ENCODE peak calls at places on chromosomes 3 and 15, in seven cellular contexts. A is HAP-1; Y is ovary; N is A549; D is mesendoderm; P is SK-N-SH; Q is effector memory CD4-positive, alpha-beta T cell. U is an unnamed sample.

GRCh38 chr15:34128898-34129297 is 27.0 kb downstream of the PGBD4 start:
- DNase-seq in A (no peak), P (no peak), D (no peak), Y (no peak), Q (no peak), N (no peak), U (no peak)

GRCh38 chr3:15271785-15272381 is 60.5 kb downstream of the SH3BP5 start:
- DNase-seq in Y (no peak), N (no peak), P (no peak), Q (peak), A (no peak), D (no peak), U (peak)

GRCh38 chr3:1138036-1138435 is 45.2 kb downstream of the CNTN6 start:
- DNase-seq in A (no peak), Q (no peak), P (no peak), Y (no peak), D (no peak), N (no peak), U (no peak)

GRCh38 chr3:15927969-15928368 is 130.2 kb upstream of the ANKRD28 start:
- DNase-seq in P (no peak), Q (no peak), D (no peak), N (no peak), A (no peak), Y (no peak), U (no peak)

GRCh38 chr15:66851226-66852063 is 149.4 kb downstream of the SMAD6 start:
- DNase-seq in A (peak), Y (peak), Q (no peak), N (peak), D (peak), P (peak), U (peak)

GRCh38 chr3:129061077-129061887 is 703 bp downstream of the GP9 start:
- DNase-seq in D (no peak), N (no peak), Q (no peak), Y (no peak), P (no peak), A (no peak), U (no peak)

GRCh38 chr15:85500060-85500708 is 119.8 kb downstream of the AKAP13 start:
- DNase-seq in A (peak), D (no peak), Y (no peak), Q (no peak), P (no peak), N (no peak), U (no peak)

GRCh38 chr3:179100652-179101051 is 29.0 kb upstream of the ZMAT3 start:
- DNase-seq in P (no peak), Y (no peak), Q (no peak), A (no peak), D (no peak), N (no peak), U (no peak)

GRCh38 chr15:36961956-36962355 is 138.4 kb downstream of the MEIS2 start:
- DNase-seq in A (no peak), Y (no peak), Q (no peak), D (no peak), P (no peak), N (no peak), U (no peak)

GRCh38 chr3:10160346-10160745 is 4.4 kb upstream of the IRAK2 start:
- DNase-seq in N (no peak), P (no peak), Y (no peak), A (no peak), D (no peak), Q (no peak), U (no peak)

GRCh38 chr3:155595371-155595770 is 149.5 kb downstream of the PLCH1 start:
- DNase-seq in D (no peak), A (no peak), P (no peak), N (no peak), Q (no peak), Y (no peak), U (no peak)

GRCh38 chr15:26087881-26088280 is 224.8 kb upstream of the ATP10A start:
- DNase-seq in N (no peak), A (no peak), Q (no peak), D (no peak), Y (no peak), P (no peak), U (no peak)

GRCh38 chr3:105496343-105496742 is 129.6 kb downstream of the ALCAM start:
- DNase-seq in Y (no peak), D (peak), Q (no peak), P (no peak), A (no peak), N (no peak), U (no peak)

GRCh38 chr15:33083232-33084006 is 111.1 kb downstream of the FMN1 start:
- DNase-seq in P (no peak), D (peak), A (peak), Q (no peak), Y (no peak), N (no peak), U (no peak)

GRCh38 chr15:75451674-75452363 is at the start of gene SIN3A:
- DNase-seq in Y (peak), Q (peak), N (peak), A (peak), D (peak), P (peak), U (peak)

GRCh38 chr3:53166781-53167291 is 5.8 kb downstream of the PRKCD start:
- DNase-seq in P (no peak), Y (peak), N (no peak), Q (no peak), A (no peak), D (no peak), U (peak)

GRCh38 chr3:55198554-55198953 is 270.7 kb upstream of the LRTM1 start:
- DNase-seq in Y (no peak), D (peak), A (no peak), N (no peak), Q (no peak), P (no peak), U (no peak)

GRCh38 chr15:52414936-52415335 is 113.7 kb downstream of the MYO5A start:
- DNase-seq in Y (no peak), N (no peak), P (no peak), Q (no peak), A (no peak), D (peak), U (no peak)

GRCh38 chr3:30617069-30617468 is 10.7 kb downstream of the TGFBR2 start:
- DNase-seq in D (no peak), A (no peak), N (no peak), Y (no peak), Q (no peak), P (no peak), U (no peak)

GRCh38 chr15:57861039-57861638 is 154.6 kb downstream of the POLR2M start:
- DNase-seq in D (peak), Q (no peak), P (peak), Y (no peak), N (peak), A (peak), U (peak)

GRCh38 chr3:52294320-52295150 is 6.9 kb downstream of the GLYCTK start:
- DNase-seq in A (no peak), Y (no peak), P (no peak), N (no peak), Q (no peak), D (no peak), U (no peak)

GRCh38 chr3:163951397-163951987 is 1126.8 kb downstream of the SI start:
- DNase-seq in P (peak), D (no peak), Q (no peak), N (no peak), A (no peak), Y (no peak), U (no peak)

GRCh38 chr3:178845446-178846118 is 226.0 kb downstream of the ZMAT3 start:
- DNase-seq in Q (no peak), A (no peak), Y (no peak), P (no peak), N (no peak), D (no peak), U (no peak)

GRCh38 chr3:154235330-154235729 is 89.0 kb downstream of the DHX36 start:
- DNase-seq in Y (no peak), P (no peak), Q (no peak), D (peak), N (no peak), A (no peak), U (no peak)

GRCh38 chr15:99454941-99455795 is 110.6 kb upstream of the MEF2A start:
- DNase-seq in P (no peak), Y (peak), N (peak), A (peak), D (peak), Q (no peak), U (peak)

GRCh38 chr3:47133641-47134040 is 30.3 kb downstream of the SETD2 start:
- DNase-seq in D (no peak), N (no peak), Y (no peak), Q (no peak), A (no peak), P (no peak), U (no peak)

GRCh38 chr3:151766454-151766853 is 32.7 kb downstream of the AADACL2 start:
- DNase-seq in D (no peak), Y (no peak), A (no peak), N (peak), P (no peak), Q (no peak), U (no peak)

GRCh38 chr15:38304486-38304885 is 51.9 kb downstream of the SPRED1 start:
- DNase-seq in N (no peak), Q (no peak), A (no peak), D (no peak), Y (no peak), P (no peak), U (no peak)

GRCh38 chr3:133928903-133929607 is 33.4 kb upstream of the RAB6B start:
- DNase-seq in Q (no peak), A (no peak), Y (peak), D (no peak), P (no peak), N (no peak), U (no peak)

GRCh38 chr3:133925960-133926735 is 30.5 kb upstream of the RAB6B start:
- DNase-seq in Y (no peak), A (no peak), P (no peak), N (no peak), Q (no peak), D (no peak), U (no peak)

GRCh38 chr3:133926736-133927542 is 31.3 kb upstream of the RAB6B start:
- DNase-seq in Y (no peak), A (no peak), N (no peak), P (peak), D (peak), Q (no peak), U (no peak)

GRCh38 chr3:133928136-133928893 is 32.6 kb upstream of the RAB6B start:
- DNase-seq in A (no peak), D (no peak), P (no peak), N (no peak), Q (no peak), Y (peak), U (no peak)

GRCh38 chr3:133927543-133928066 is 31.9 kb upstream of the RAB6B start:
- DNase-seq in Y (peak), Q (peak), A (peak), N (no peak), P (peak), D (peak), U (peak)
- H3K4me3 ChIP-seq in Y (peak), Q (peak), A (peak), N (peak), P (peak), D (no peak), U (peak)

GRCh38 chr3:195540031-195540430 is 3.1 kb downstream of the PPP1R2 start:
- DNase-seq in A (no peak), D (no peak), Y (no peak), Q (no peak), P (no peak), N (no peak), U (no peak)

GRCh38 chr3:195542261-195542660 is 864 bp downstream of the PPP1R2 start:
- DNase-seq in Y (no peak), Q (no peak), A (no peak), N (no peak), P (peak), D (no peak), U (no peak)

GRCh38 chr3:195542691-195543641 is at the start of gene PPP1R2:
- DNase-seq in D (peak), Y (peak), Q (peak), N (peak), P (peak), A (peak), U (peak)

GRCh38 chr3:195539479-195539878 is 3.6 kb downstream of the PPP1R2 start:
- DNase-seq in Q (no peak), P (no peak), A (no peak), Y (no peak), D (no peak), N (no peak), U (no peak)

DNA sequence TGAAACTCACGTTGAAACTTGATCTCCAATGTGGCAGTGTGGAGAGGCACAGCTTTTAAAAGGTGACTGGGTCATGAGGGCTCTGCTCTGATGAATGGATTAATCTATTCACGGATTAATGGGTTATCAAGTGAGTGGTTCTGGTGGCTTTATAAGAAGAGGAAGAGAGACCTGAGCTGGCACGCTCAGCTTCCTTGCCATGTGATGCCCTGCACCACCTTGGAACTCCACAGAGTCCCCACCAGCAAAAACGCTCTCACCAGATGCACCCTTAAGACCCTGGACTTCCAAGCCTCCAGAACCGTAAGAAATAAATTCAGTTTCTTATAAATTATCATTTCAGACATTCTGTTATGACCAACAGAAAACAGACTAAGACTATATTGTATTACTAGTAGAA is 2.6 kb downstream of the PPP1R2 start:
- DNase-seq in A (no peak), N (no peak), P (no peak), Q (no peak), Y (no peak), D (no peak), U (no peak)
- H3K4me3 ChIP-seq in A (no peak), N (no peak), P (no peak), Q (peak), Y (no peak), D (no peak), U (peak)

DNA sequence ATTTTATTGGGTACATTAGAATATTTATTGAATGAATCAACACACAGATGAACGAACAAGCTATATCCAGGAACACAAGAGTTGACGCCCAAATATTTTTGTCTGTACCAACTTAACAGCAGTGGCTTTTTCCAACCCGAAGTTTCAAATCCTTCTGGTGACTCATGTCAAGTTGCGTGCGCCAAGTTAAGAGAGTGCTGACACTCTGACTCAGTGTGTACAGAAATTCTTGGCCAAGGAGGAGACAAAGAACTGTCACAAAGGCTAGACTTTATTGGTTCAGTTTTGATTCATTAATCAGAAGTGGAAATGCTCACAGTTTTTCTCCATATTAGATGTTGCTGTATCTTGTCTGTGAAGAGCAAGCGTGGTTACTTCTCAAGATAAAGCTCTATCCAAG is 59.6 kb upstream of the TSC22D2 start:
- DNase-seq in D (no peak), N (peak), A (no peak), Q (no peak), P (no peak), Y (no peak), U (no peak)
- H3K4me3 ChIP-seq in D (no peak), N (no peak), A (no peak), Q (no peak), P (no peak), Y (no peak), U (no peak)

DNA sequence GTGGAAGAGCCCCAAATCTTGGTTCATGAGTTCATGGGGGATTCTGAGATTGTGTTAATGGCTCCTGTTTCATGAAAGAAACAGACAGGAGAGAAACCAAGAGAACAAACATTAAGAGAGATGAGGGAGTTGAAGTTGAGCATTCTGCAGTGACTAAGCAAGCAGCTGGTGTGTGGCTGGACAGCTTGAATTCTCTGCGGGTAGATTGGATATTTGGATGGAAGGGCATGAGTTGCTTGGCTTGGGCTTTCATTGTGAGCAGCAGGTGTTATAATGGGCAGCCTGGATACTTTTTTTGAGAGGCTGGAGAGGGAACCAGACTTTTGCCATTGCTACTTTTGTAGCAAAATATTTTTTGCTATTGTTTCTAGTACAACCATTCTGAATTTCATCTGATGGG is 346.8 kb upstream of the SATB1 start:
- DNase-seq in P (no peak), D (no peak), N (no peak), Y (no peak), A (no peak), Q (no peak), U (no peak)
- H3K4me3 ChIP-seq in P (no peak), D (no peak), N (no peak), Y (no peak), A (no peak), Q (no peak), U (no peak)

GRCh38 chr3:37227870-37228549 is 53.6 kb upstream of the LRRFIP2 start:
- DNase-seq in Q (no peak), D (no peak), N (no peak), P (no peak), A (no peak), Y (no peak), U (no peak)
- H3K4me3 ChIP-seq in Q (no peak), D (no peak), N (no peak), P (no peak), A (no peak), Y (no peak), U (no peak)

GRCh38 chr15:68056097-68056865 is 2.2 kb downstream of the PIAS1 start:
- DNase-seq in Q (no peak), A (no peak), D (no peak), N (no peak), P (no peak), Y (no peak), U (no peak)
- H3K4me3 ChIP-seq in Q (no peak), A (peak), D (no peak), N (peak), P (peak), Y (peak), U (peak)

GRCh38 chr3:142210144-142210543 is 15.2 kb downstream of the GK5 start:
- DNase-seq in Y (peak), D (no peak), Q (no peak), P (no peak), A (peak), N (no peak), U (no peak)
- H3K4me3 ChIP-seq in Y (peak), D (no peak), Q (no peak), P (no peak), A (no peak), N (no peak), U (no peak)

GRCh38 chr3:176663376-176663775 is 533.9 kb downstream of the TBL1XR1 start:
- DNase-seq in Y (no peak), P (no peak), A (no peak), Q (no peak), N (no peak), D (peak), U (no peak)
- H3K4me3 ChIP-seq in Y (no peak), P (no peak), A (no peak), Q (no peak), N (no peak), D (no peak), U (no peak)